ENCODE peak calls at places on chromosomes 4 and X, in four cellular contexts. One of them, this sample, is unnamed.

GRCh38 chr4:29405151-29405550 is 1315.0 kb upstream of the PCDH7 start:
- DNase-seq in left lung: no peak
- DNase-seq in MCF 10A: no peak
- DNase-seq in PC-9: no peak
- DNase-seq in this sample: no peak

GRCh38 chr4:2794707-2795557 is 2.0 kb downstream of the SH3BP2 start:
- DNase-seq in left lung: peak; percentile 94
- DNase-seq in MCF 10A: peak; percentile 71
- DNase-seq in PC-9: no peak
- DNase-seq in this sample: peak; percentile 93

GRCh38 chr4:112330921-112331320 is 33.8 kb downstream of the ALPK1 start:
- DNase-seq in left lung: no peak
- DNase-seq in MCF 10A: no peak
- DNase-seq in PC-9: no peak
- DNase-seq in this sample: no peak

GRCh38 chrX:66012094-66012534 is 27.8 kb downstream of the VSIG4 start:
- DNase-seq in left lung: no peak
- DNase-seq in MCF 10A: no peak
- DNase-seq in PC-9: no peak
- DNase-seq in this sample: peak; percentile 78

GRCh38 chrX:148609766-148610698 is 109.6 kb downstream of the AFF2 start:
- DNase-seq in left lung: no peak
- DNase-seq in MCF 10A: peak; percentile 56
- DNase-seq in PC-9: no peak
- DNase-seq in this sample: no peak

GRCh38 chrX:46991664-46992063 is 79.4 kb downstream of the JADE3 start:
- DNase-seq in left lung: no peak
- DNase-seq in MCF 10A: no peak
- DNase-seq in PC-9: no peak
- DNase-seq in this sample: no peak

GRCh38 chr4:114563536-114564315 is 34.9 kb upstream of the UGT8 start:
- DNase-seq in left lung: no peak
- DNase-seq in MCF 10A: peak; percentile 13
- DNase-seq in PC-9: no peak
- DNase-seq in this sample: no peak

GRCh38 chr4:2712261-2712842 is 43.8 kb downstream of the TNIP2 start:
- DNase-seq in left lung: no peak
- DNase-seq in MCF 10A: no peak
- DNase-seq in PC-9: no peak
- DNase-seq in this sample: no peak

GRCh38 chr4:109410776-109411175 is 22.8 kb upstream of the SEC24B start:
- DNase-seq in left lung: no peak
- DNase-seq in MCF 10A: no peak
- DNase-seq in PC-9: no peak
- DNase-seq in this sample: no peak

GRCh38 chr4:52984469-52984868 is 122.4 kb downstream of the RASL11B start:
- DNase-seq in left lung: no peak
- DNase-seq in MCF 10A: no peak
- DNase-seq in PC-9: peak; percentile 36
- DNase-seq in this sample: no peak

GRCh38 chr4:81214518-81215218 is 354 bp downstream of the PRKG2 start:
- DNase-seq in left lung: peak; percentile 85
- DNase-seq in MCF 10A: no peak
- DNase-seq in PC-9: no peak
- DNase-seq in this sample: no peak

GRCh38 chr4:90727938-90728337 is 600.7 kb downstream of the CCSER1 start:
- DNase-seq in left lung: no peak
- DNase-seq in MCF 10A: peak; percentile 39
- DNase-seq in PC-9: peak; percentile 42
- DNase-seq in this sample: no peak

GRCh38 chrX:155757366-155757765 is 123.8 kb upstream of the VAMP7 start:
- DNase-seq in left lung: no peak
- DNase-seq in MCF 10A: no peak
- DNase-seq in PC-9: no peak
- DNase-seq in this sample: no peak